ENCODE peak calls at places on chromosome 2, in seven cellular contexts. U is tibial artery, Z is cardiac muscle cell, E is ovary, O is mammary epithelial cell, V is neural progenitor cell, T is IMR-90. L is an unnamed sample.

GRCh38 chr2:177972782-177973181 is 99.8 kb downstream of the PDE11A start:
- DNase-seq in U (no peak), Z (no peak), E (no peak), O (no peak), V (no peak), T (no peak), L (no peak)

GRCh38 chr2:60759654-60760053 is 3.6 kb downstream of the PAPOLG start:
- DNase-seq in U (no peak), Z (no peak), E (no peak), O (no peak), V (no peak), T (no peak), L (no peak)

GRCh38 chr2:183162362-183162761 is 38.1 kb downstream of the NUP35 start:
- DNase-seq in U (no peak), Z (no peak), E (no peak), O (peak; percentile 51), V (no peak), T (peak; percentile 73), L (no peak)

GRCh38 chr2:195543902-195544894 is 112.8 kb upstream of the SLC39A10 start:
- DNase-seq in U (no peak), Z (no peak), E (no peak), O (peak; percentile 75), V (no peak), T (peak; percentile 93), L (no peak)

GRCh38 chr2:95275601-95276243 is 1.5 kb downstream of the PROM2 start:
- DNase-seq in U (peak; percentile 59), Z (no peak), E (peak; percentile 13), O (peak; percentile 64), V (no peak), T (no peak), L (peak; percentile 5)

GRCh38 chr2:101736861-101737291 is 39.4 kb downstream of the MAP4K4 start:
- DNase-seq in U (no peak), Z (no peak), E (no peak), O (peak; percentile 95), V (no peak), T (peak; percentile 80), L (peak; percentile 30)

GRCh38 chr2:70988726-70989648 is 5.7 kb downstream of the TEX261 start:
- DNase-seq in U (peak; percentile 49), Z (no peak), E (no peak), O (no peak), V (no peak), T (no peak), L (no peak)

GRCh38 chr2:64273524-64274398 is 129.5 kb upstream of the PELI1 start:
- DNase-seq in U (peak; percentile 75), Z (no peak), E (peak; percentile 52), O (peak; percentile 96), V (no peak), T (peak; percentile 89), L (peak; percentile 72)

GRCh38 chr2:55138546-55139288 is 88.5 kb upstream of the RTN4 start:
- DNase-seq in U (no peak), Z (no peak), E (no peak), O (no peak), V (no peak), T (no peak), L (no peak)

GRCh38 chr2:137302957-137303356 is 537.6 kb downstream of the THSD7B start:
- DNase-seq in U (no peak), Z (no peak), E (no peak), O (no peak), V (no peak), T (no peak), L (no peak)

GRCh38 chr2:242060212-242060835 is 190.8 kb downstream of the RTP5 start:
- DNase-seq in U (no peak), Z (no peak), E (no peak), O (peak; percentile 45), V (no peak), T (peak; percentile 71), L (peak; percentile 64)

GRCh38 chr2:25528173-25528572 is 145.2 kb downstream of the DTNB start:
- DNase-seq in U (no peak), Z (no peak), E (no peak), O (peak; percentile 75), V (no peak), T (peak; percentile 76), L (no peak)

GRCh38 chr2:204625135-204625534 is 79.9 kb downstream of the PARD3B start:
- DNase-seq in U (no peak), Z (no peak), E (no peak), O (peak; percentile 16), V (peak; percentile 10), T (no peak), L (peak; percentile 57)

GRCh38 chr2:217777906-217778305 is 224.9 kb downstream of the TNS1 start:
- DNase-seq in U (no peak), Z (no peak), E (no peak), O (no peak), V (no peak), T (no peak), L (no peak)

GRCh38 chr2:111161971-111162370 is 41.3 kb downstream of the BCL2L11 start:
- DNase-seq in U (peak; percentile 84), Z (no peak), E (no peak), O (no peak), V (no peak), T (no peak), L (no peak)

GRCh38 chr2:199484927-199485326 is 27.2 kb upstream of the SATB2 start:
- DNase-seq in U (no peak), Z (no peak), E (no peak), O (no peak), V (no peak), T (no peak), L (no peak)

GRCh38 chr2:241813806-241814570 is 5.0 kb downstream of the NEU4 start:
- DNase-seq in U (no peak), Z (no peak), E (no peak), O (no peak), V (no peak), T (no peak), L (no peak)

GRCh38 chr2:203804766-203805484 is 62.6 kb upstream of the CTLA4 start:
- DNase-seq in U (no peak), Z (no peak), E (no peak), O (peak; percentile 24), V (no peak), T (peak; percentile 55), L (no peak)

GRCh38 chr2:180519276-180519675 is 461.1 kb upstream of the UBE2E3 start:
- DNase-seq in U (no peak), Z (no peak), E (no peak), O (peak; percentile 75), V (no peak), T (peak; percentile 68), L (no peak)

GRCh38 chr2:41867553-41867952 is 180.3 kb upstream of the PKDCC start:
- DNase-seq in U (no peak), Z (no peak), E (no peak), O (no peak), V (no peak), T (peak; percentile 4), L (no peak)

GRCh38 chr2:41870948-41871522 is 176.8 kb upstream of the PKDCC start:
- DNase-seq in U (no peak), Z (peak; percentile 54), E (no peak), O (no peak), V (peak; percentile 66), T (no peak), L (no peak)

GRCh38 chr2:41872646-41873045 is 175.2 kb upstream of the PKDCC start:
- DNase-seq in U (no peak), Z (no peak), E (no peak), O (no peak), V (no peak), T (peak; percentile 37), L (no peak)

GRCh38 chr2:41869542-41870256 is 178.1 kb upstream of the PKDCC start:
- DNase-seq in U (peak; percentile 87), Z (peak; percentile 85), E (peak; percentile 92), O (peak; percentile 23), V (peak; percentile 85), T (peak; percentile 55), L (peak; percentile 79)

DNA sequence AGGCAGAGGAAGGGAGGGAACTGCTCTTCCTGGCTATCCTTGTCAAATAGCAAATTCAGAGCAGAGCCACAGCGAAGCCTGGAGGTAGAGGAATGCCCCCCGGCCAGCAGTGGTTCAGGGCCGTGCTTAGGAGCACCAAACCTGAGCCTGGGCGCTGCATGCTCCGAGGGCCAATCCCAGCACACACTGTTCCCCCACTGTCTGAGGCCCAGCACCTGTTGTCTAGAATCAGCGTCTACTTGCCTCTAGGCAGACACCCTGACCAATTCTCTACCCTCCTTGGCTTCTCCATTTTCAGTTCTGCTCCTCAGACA is 177.6 kb upstream of the PKDCC start:
- DNase-seq in U (no peak), Z (no peak), E (no peak), O (no peak), V (no peak), T (no peak), L (no peak)
- H3K27ac ChIP-seq in U (no peak overlapping the region), Z (no peak overlapping the region), E (peak overlapping the region; percentile 1), O (no peak overlapping the region), V (no peak overlapping the region), T (no peak overlapping the region), L (no peak overlapping the region)

GRCh38 chr2:20064841-20065240 is 13.4 kb upstream of the LAPTM4A start:
- DNase-seq in U (no peak), Z (no peak), E (no peak), O (no peak), V (no peak), T (no peak), L (no peak)

GRCh38 chr2:20064421-20064820 is 13.0 kb upstream of the LAPTM4A start:
- DNase-seq in U (no peak), Z (no peak), E (no peak), O (no peak), V (no peak), T (no peak), L (no peak)

GRCh38 chr2:20061940-20062339 is 10.5 kb upstream of the LAPTM4A start:
- DNase-seq in U (no peak), Z (no peak), E (no peak), O (no peak), V (no peak), T (no peak), L (no peak)

GRCh38 chr2:20061476-20061875 is 10.0 kb upstream of the LAPTM4A start:
- DNase-seq in U (no peak), Z (no peak), E (no peak), O (no peak), V (no peak), T (peak; percentile 81), L (no peak)

GRCh38 chr2:20062615-20063545 is 11.5 kb upstream of the LAPTM4A start:
- DNase-seq in U (peak; percentile 86), Z (no peak), E (no peak), O (no peak), V (no peak), T (peak; percentile 99), L (no peak)
- TF ChIP-seq CTCF in U (no peak), Z (no peak), E (no peak), O (no peak), V (no peak), T (peak; percentile 19), L (no peak)

GRCh38 chr2:127652786-127653357 is 6.9 kb downstream of the GPR17 start:
- DNase-seq in U (no peak), Z (no peak), E (no peak), O (no peak), V (no peak), T (no peak), L (no peak)
- H3K27ac ChIP-seq in U (peak overlapping the region; percentile 63), Z (peak overlapping the region; percentile 56), E (no peak overlapping the region), O (no peak overlapping the region), V (no peak overlapping the region), T (no peak overlapping the region), L (peak overlapping the region; percentile 18)

DNA sequence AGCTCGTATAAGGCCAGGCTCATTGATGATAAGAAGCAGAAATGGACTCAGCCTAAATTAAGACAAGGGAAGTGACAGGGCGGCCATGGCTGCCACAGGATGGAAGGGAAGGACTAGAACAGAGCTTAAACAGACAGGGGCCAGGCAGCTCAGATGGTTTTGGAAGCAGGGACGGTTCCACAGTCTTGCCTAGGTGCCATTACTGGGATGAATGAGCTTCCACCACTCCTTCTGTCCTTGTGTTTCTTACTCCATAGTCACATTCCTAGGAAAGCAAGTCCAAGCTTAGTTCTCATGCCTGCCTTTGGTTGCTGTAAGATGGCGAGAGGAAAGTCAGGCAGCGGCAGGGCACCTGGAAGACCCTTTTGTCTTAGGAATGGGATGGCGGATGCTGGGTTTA is 11.9 kb downstream of the GNLY start:
- DNase-seq in U (peak; percentile 54), Z (no peak), E (no peak), O (no peak), V (no peak), T (no peak), L (no peak)
- TF ChIP-seq CTCF in U (no peak), Z (no peak), E (no peak), O (no peak), V (no peak), T (no peak), L (no peak)